ENCODE peak calls at places on chromosome 7, in seven cellular contexts. O is activated CD8-positive, alpha-beta memory T cell treated with anti-CD3 and anti-CD28 coated beads for 24 hours; Q is NT2/D1; A is transverse colon; T is heart right ventricle; B is immature natural killer cell; E is NCI-H1092. M is an unnamed sample.

GRCh38 chr7:96321041-96321669 is 743 bp downstream of the SLC25A13 start:
- DNase-seq in B (no peak), Q (peak; percentile 89), T (peak; percentile 87), O (no peak), A (peak; percentile 90), E (peak; percentile 64), M (peak; percentile 56)

GRCh38 chr7:87220026-87220733 is 648 bp upstream of the TMEM243 start:
- DNase-seq in T (peak; percentile 60), E (peak; percentile 82), Q (peak; percentile 63), B (peak; percentile 76), A (peak; percentile 90), O (peak; percentile 92), M (peak; percentile 78)

GRCh38 chr7:137667633-137668387 is 179.0 kb downstream of the DGKI start:
- DNase-seq in E (no peak), Q (no peak), B (no peak), A (no peak), T (no peak), O (no peak), M (no peak)

GRCh38 chr7:158134824-158135223 is 452.8 kb downstream of the PTPRN2 start:
- DNase-seq in A (no peak), Q (no peak), O (no peak), E (no peak), B (no peak), T (no peak), M (no peak)

GRCh38 chr7:134554417-134554966 is 5.6 kb downstream of the AKR1B15 start:
- DNase-seq in Q (no peak), B (no peak), A (no peak), E (no peak), T (no peak), O (no peak), M (no peak)

GRCh38 chr7:82364048-82364447 is 79.5 kb downstream of the CACNA2D1 start:
- DNase-seq in E (no peak), B (no peak), Q (no peak), T (no peak), O (no peak), A (no peak), M (no peak)

GRCh38 chr7:80136276-80137045 is 1.8 kb downstream of the GNAI1 start:
- DNase-seq in A (no peak), E (no peak), O (no peak), B (no peak), Q (no peak), T (no peak), M (no peak)

GRCh38 chr7:154202002-154202401 is 149.8 kb downstream of the DPP6 start:
- DNase-seq in O (no peak), B (no peak), E (no peak), T (no peak), A (no peak), Q (no peak), M (no peak)

GRCh38 chr7:2203551-2204300 is 29.0 kb downstream of the MAD1L1 start:
- DNase-seq in Q (no peak), O (no peak), B (no peak), E (no peak), T (no peak), A (no peak), M (no peak)

GRCh38 chr7:107111196-107111595 is 57.6 kb upstream of the HBP1 start:
- DNase-seq in A (no peak), B (no peak), T (no peak), O (no peak), Q (no peak), E (no peak), M (no peak)

GRCh38 chr7:148535227-148535626 is 55.3 kb upstream of the C7orf33 start:
- DNase-seq in T (no peak), Q (no peak), A (peak; percentile 15), B (peak; percentile 3), O (peak; percentile 65), E (no peak), M (no peak)

GRCh38 chr7:49023345-49024330 is 99.3 kb downstream of the CDC14C start:
- DNase-seq in E (no peak), A (no peak), B (no peak), O (no peak), T (no peak), Q (no peak), M (no peak)

GRCh38 chr7:158094046-158094445 is 493.6 kb downstream of the PTPRN2 start:
- DNase-seq in E (no peak), O (no peak), B (no peak), Q (no peak), T (no peak), A (no peak), M (no peak)

GRCh38 chr7:47817922-47818321 is 130.3 kb downstream of the PKD1L1 start:
- DNase-seq in E (no peak), B (no peak), Q (no peak), A (no peak), T (no peak), O (no peak), M (no peak)

GRCh38 chr7:116984917-116985316 is 31.6 kb downstream of the ST7 start:
- DNase-seq in E (peak; percentile 14), T (no peak), B (peak; percentile 9), O (no peak), Q (no peak), A (no peak), M (peak; percentile 11)

GRCh38 chr7:81769891-81770818 is at the start of gene HGF:
- DNase-seq in B (no peak), T (peak; percentile 78), A (peak; percentile 18), O (no peak), E (no peak), Q (no peak), M (no peak)

GRCh38 chr7:1679326-1679965 is 9.4 kb downstream of the ELFN1 start:
- DNase-seq in Q (no peak), B (no peak), A (no peak), E (no peak), O (peak; percentile 38), T (no peak), M (no peak)

GRCh38 chr7:30923774-30924413 is 12.2 kb downstream of the AQP1 start:
- DNase-seq in A (peak; percentile 3), O (peak; percentile 17), E (no peak), B (no peak), T (peak; percentile 3), Q (no peak), M (no peak)

M was measured in NCI-H774.